ENCODE peak calls at places on chromosomes 1 and 21, in five cellular contexts. E is mesenchymal stem cell, V is neuronal stem cell, C is H1, D is trophoblast cell. F is an unnamed sample.

GRCh38 chr1:169086603-169087455 is 19.7 kb upstream of the ATP1B1 start:
- DNase-seq in E (peak; percentile 87), V (no peak), C (no peak), D (peak; percentile 14), F (no peak)

GRCh38 chr1:17260738-17261137 is 11.8 kb downstream of the PADI3 start:
- DNase-seq in E (no peak), V (no peak), C (no peak), D (no peak), F (no peak)

GRCh38 chr1:71640131-71640530 is 559.3 kb upstream of the ZRANB2 start:
- DNase-seq in E (no peak), V (no peak), C (no peak), D (no peak), F (no peak)

GRCh38 chr1:160801836-160802580 is 6.0 kb downstream of the LY9 start:
- DNase-seq in E (no peak), V (no peak), C (no peak), D (peak; percentile 11), F (no peak)

GRCh38 chr1:71785470-71785869 is 496.9 kb downstream of the NEGR1 start:
- DNase-seq in E (no peak), V (no peak), C (no peak), D (no peak), F (no peak)

GRCh38 chr1:95809391-95809790 is 575.4 kb downstream of the RWDD3 start:
- DNase-seq in E (no peak), V (no peak), C (no peak), D (peak; percentile 83), F (no peak)

GRCh38 chr1:183467687-183468086 is 4.6 kb upstream of the SMG7 start:
- DNase-seq in E (no peak), V (no peak), C (no peak), D (no peak), F (no peak)

GRCh38 chr1:216953495-216953894 is 230.3 kb upstream of the ESRRG start:
- DNase-seq in E (no peak), V (no peak), C (no peak), D (no peak), F (no peak)

GRCh38 chr1:94079056-94079990 is 41.6 kb downstream of the ABCA4 start:
- DNase-seq in E (peak; percentile 30), V (peak; percentile 78), C (no peak), D (no peak), F (no peak)

GRCh38 chr1:184052750-184053149 is 1.2 kb downstream of the TSEN15 start:
- DNase-seq in E (no peak), V (no peak), C (no peak), D (no peak), F (no peak)

GRCh38 chr1:238485062-238485905 is 594.6 kb upstream of the ZP4 start:
- DNase-seq in E (peak; percentile 34), V (no peak), C (no peak), D (no peak), F (peak; percentile 67)

GRCh38 chr21:45264146-45264918 is 23.4 kb downstream of the POFUT2 start:
- DNase-seq in E (no peak), V (no peak), C (peak; percentile 14), D (no peak), F (peak; percentile 13)

GRCh38 chr1:11434926-11435325 is 44.0 kb upstream of the DISP3 start:
- DNase-seq in E (no peak), V (no peak), C (no peak), D (no peak), F (no peak)

GRCh38 chr21:34280987-34281386 is 82.8 kb upstream of the KCNE2 start:
- DNase-seq in E (no peak), V (no peak), C (no peak), D (no peak), F (no peak)

GRCh38 chr1:37930246-37931142 is 16.4 kb downstream of the INPP5B start:
- DNase-seq in E (peak; percentile 56), V (no peak), C (no peak), D (peak; percentile 96), F (no peak)

GRCh38 chr1:83676106-83676505 is 322.8 kb downstream of the TTLL7 start:
- DNase-seq in E (no peak), V (no peak), C (no peak), D (no peak), F (no peak)

GRCh38 chr21:40471103-40471502 is 375.9 kb downstream of the DSCAM start:
- DNase-seq in E (no peak), V (no peak), C (no peak), D (no peak), F (no peak)

GRCh38 chr21:27561116-27561515 is 594.2 kb upstream of the ADAMTS5 start:
- DNase-seq in E (peak; percentile 11), V (no peak), C (no peak), D (peak; percentile 83), F (no peak)

GRCh38 chr1:27037518-27037917 is 24.9 kb upstream of the TENT5B start:
- DNase-seq in E (no peak), V (no peak), C (no peak), D (no peak), F (no peak)

GRCh38 chr1:222815367-222815765 is 527 bp downstream of the DISP1 start:
- DNase-seq in E (peak; percentile 66), V (no peak), C (no peak), D (peak; percentile 68), F (no peak)

GRCh38 chr1:230083053-230083452 is 16.0 kb downstream of the GALNT2 start:
- DNase-seq in E (no peak), V (no peak), C (peak; percentile 42), D (no peak), F (no peak)

DNA sequence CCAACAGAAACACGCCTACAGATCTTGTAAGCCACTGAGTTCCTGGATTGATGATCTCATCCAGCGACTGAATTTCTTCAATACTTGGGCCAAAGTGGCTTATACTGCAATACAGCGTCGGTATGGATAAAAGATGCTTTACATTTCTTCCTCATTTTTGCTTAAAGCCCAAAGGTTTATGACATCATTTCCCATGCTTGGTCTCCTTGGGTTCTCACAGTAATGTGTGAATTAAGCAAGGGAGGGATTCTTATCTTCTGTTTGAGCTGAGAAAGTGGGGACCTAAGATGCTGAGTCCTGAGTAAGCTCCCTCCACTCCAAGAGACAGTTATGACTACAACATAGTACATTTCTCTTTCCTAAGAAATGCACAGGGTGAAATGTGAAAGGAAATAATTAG is 39.5 kb downstream of the LBR start:
- DNase-seq in E (no peak), V (no peak), C (no peak), D (peak; percentile 65), F (no peak)
- H3K9ac ChIP-seq in E (peak overlapping the region; percentile 4), V (no peak overlapping the region), C (no peak overlapping the region), D (no peak overlapping the region), F (no peak overlapping the region)

GRCh38 chr1:30329263-30329753 is 394.1 kb downstream of the MATN1 start:
- DNase-seq in E (no peak), V (no peak), C (peak; percentile 27), D (no peak), F (peak; percentile 22)

GRCh38 chr1:30331415-30332065 is 391.8 kb downstream of the MATN1 start:
- DNase-seq in E (no peak), V (no peak), C (peak; percentile 27), D (no peak), F (peak; percentile 17)

GRCh38 chr1:30328401-30329262 is 394.8 kb downstream of the MATN1 start:
- DNase-seq in E (no peak), V (no peak), C (no peak), D (no peak), F (no peak)

GRCh38 chr1:30330644-30331043 is 392.7 kb downstream of the MATN1 start:
- DNase-seq in E (no peak), V (no peak), C (peak; percentile 22), D (no peak), F (no peak)

DNA sequence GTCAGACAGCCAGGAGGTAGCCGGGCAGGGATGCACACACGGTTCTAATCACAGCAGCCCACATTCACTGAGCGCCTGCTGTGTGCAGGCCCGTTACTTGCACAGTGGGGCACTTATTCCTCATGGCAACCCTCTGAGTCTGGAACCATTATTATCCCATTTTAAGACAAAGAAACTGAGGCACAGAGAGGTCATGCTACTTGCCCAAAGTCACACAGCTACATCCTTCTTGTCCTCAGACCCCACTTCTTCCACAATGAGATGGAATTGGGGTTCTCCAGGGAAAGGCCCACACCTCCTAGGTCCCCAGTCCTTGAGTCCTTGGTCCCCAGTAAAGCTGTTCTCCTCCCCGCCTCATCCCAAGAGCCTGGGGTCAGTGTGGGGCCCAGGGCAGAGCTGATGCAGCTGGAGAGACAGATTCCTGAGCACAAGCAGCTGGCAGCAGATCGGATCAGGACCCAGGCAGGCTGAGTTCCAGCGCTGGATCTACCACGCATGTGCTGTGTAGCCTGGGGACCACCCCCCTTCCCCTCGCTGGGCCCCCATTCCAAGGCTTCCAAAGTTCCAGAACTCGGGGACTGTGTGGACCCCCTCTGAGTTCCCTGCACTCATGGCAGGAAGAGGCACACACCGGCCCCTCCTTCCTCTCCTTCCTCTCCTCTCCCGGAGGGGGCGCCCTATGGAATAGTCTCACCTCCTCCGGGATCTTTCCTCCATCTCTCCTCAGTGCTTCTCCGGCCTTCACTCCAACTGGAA is 393.4 kb downstream of the MATN1 start:
- DNase-seq in E (no peak), V (no peak), C (peak; percentile 57), D (no peak), F (peak; percentile 52)
- H2BK12ac ChIP-seq in E (no peak overlapping the region), V (no peak overlapping the region), C (no peak overlapping the region), D (no peak overlapping the region), F (no peak overlapping the region)

GRCh38 chr1:85297855-85298629 is 21.6 kb upstream of the BCL10 start:
- DNase-seq in E (peak; percentile 99), V (no peak), C (no peak), D (peak; percentile 21), F (no peak)

GRCh38 chr1:85295654-85296053 is 19.2 kb upstream of the BCL10 start:
- DNase-seq in E (no peak), V (no peak), C (no peak), D (no peak), F (no peak)

GRCh38 chr1:85295006-85295431 is 18.6 kb upstream of the BCL10 start:
- DNase-seq in E (no peak), V (no peak), C (no peak), D (no peak), F (no peak)

GRCh38 chr1:85297538-85297854 is 21.1 kb upstream of the BCL10 start:
- DNase-seq in E (no peak), V (no peak), C (no peak), D (no peak), F (no peak)

DNA sequence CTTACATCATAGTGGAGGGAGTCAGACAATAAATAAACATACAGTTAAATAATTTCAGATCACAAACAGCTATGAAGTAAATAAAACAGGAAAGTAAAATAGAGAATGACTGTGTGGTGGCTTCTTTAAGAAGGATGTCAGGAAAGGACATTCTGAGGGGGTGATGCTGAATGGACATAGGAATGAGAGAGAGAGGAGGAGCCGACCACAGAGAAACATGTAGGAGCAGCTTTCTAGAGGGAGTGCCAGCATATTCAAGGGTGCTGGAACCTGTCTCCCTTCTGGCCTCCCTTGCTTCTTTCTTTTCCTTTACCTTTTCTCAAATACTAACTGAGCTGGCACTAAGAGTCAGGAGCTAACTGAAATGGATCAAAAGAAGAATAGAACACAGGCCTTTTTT is 20.5 kb upstream of the BCL10 start:
- DNase-seq in E (no peak), V (no peak), C (no peak), D (no peak), F (no peak)
- H3K9ac ChIP-seq in E (peak overlapping the region; percentile 16), V (no peak overlapping the region), C (no peak overlapping the region), D (no peak overlapping the region), F (no peak overlapping the region)

GRCh38 chr1:200428482-200429205 is 18.8 kb upstream of the ZNF281 start:
- DNase-seq in E (peak; percentile 47), V (no peak), C (no peak), D (no peak), F (no peak)

GRCh38 chr1:200426196-200426595 is 16.4 kb upstream of the ZNF281 start:
- DNase-seq in E (no peak), V (no peak), C (no peak), D (no peak), F (no peak)

GRCh38 chr1:200427744-200428143 is 17.9 kb upstream of the ZNF281 start:
- DNase-seq in E (no peak), V (no peak), C (no peak), D (no peak), F (no peak)

GRCh38 chr1:200423235-200423634 is 13.4 kb upstream of the ZNF281 start:
- DNase-seq in E (no peak), V (no peak), C (no peak), D (no peak), F (no peak)
- H2BK12ac ChIP-seq in E (no peak overlapping the region), V (no peak overlapping the region), C (no peak overlapping the region), D (no peak overlapping the region), F (no peak overlapping the region)

F was measured in H9.